ENCODE peak calls at places on chromosomes 7 and 10, in five cellular contexts. X, H, C, P and U are unnamed samples. For H3K9me3, H3K27me3 and H3K4me1, the result is how much of the 10 kb centered on the place peaks cover.

GRCh38 chr10:29736325-29737208 is 101.8 kb upstream of the SVIL start:
- DNase-seq in X (no peak), H (peak), C (peak), P (peak), U (peak)

GRCh38 chr10:75926763-75927162 is 495.3 kb downstream of the LRMDA start:
- DNase-seq in X (peak), H (no peak), C (peak), P (no peak), U (peak)

GRCh38 chr10:45181483-45181882 is 133.9 kb downstream of the OR13A1 start:
- DNase-seq in X (no peak), H (peak), C (peak), P (peak), U (no peak)

GRCh38 chr7:11726251-11727155 is 105.5 kb downstream of the THSD7A start:
- DNase-seq in X (no peak), H (peak), C (peak), P (no peak), U (no peak)

GRCh38 chr7:98826811-98827231 is 43.0 kb downstream of the TMEM130 start:
- DNase-seq in X (no peak), H (peak), C (peak), P (no peak), U (peak)

GRCh38 chr7:31027161-31027965 is 24.7 kb upstream of the ADCYAP1R1 start:
- DNase-seq in X (no peak), H (peak), C (peak), P (no peak), U (no peak)

GRCh38 chr10:113712755-113713154 is 33.0 kb downstream of the CASP7 start:
- DNase-seq in X (no peak), H (no peak), C (no peak), P (no peak), U (no peak)

GRCh38 chr7:47763063-47763974 is 181.4 kb upstream of the TNS3 start:
- DNase-seq in X (no peak), H (no peak), C (no peak), P (no peak), U (no peak)

GRCh38 chr10:101112799-101113594 is 18.1 kb upstream of the TLX1 start:
- DNase-seq in X (no peak), H (no peak), C (no peak), P (no peak), U (no peak)

GRCh38 chr10:35375091-35375765 is 38.9 kb downstream of the CCNY start:
- DNase-seq in X (no peak), H (no peak), C (no peak), P (no peak), U (no peak)

GRCh38 chr10:70931168-70931805 is 42.9 kb upstream of the PCBD1 start:
- DNase-seq in X (no peak), H (no peak), C (no peak), P (no peak), U (no peak)

GRCh38 chr7:121510858-121511482 is 114.9 kb upstream of the FAM3C start:
- DNase-seq in X (no peak), H (no peak), C (no peak), P (no peak), U (no peak)

GRCh38 chr10:26621889-26622681 is 75.4 kb upstream of the PDSS1 start:
- DNase-seq in X (no peak), H (no peak), C (peak), P (peak), U (peak)

GRCh38 chr7:155962191-155962967 is 150.1 kb upstream of the SHH start:
- DNase-seq in X (peak), H (no peak), C (peak), P (no peak), U (peak)

GRCh38 chr7:156640949-156641485 is 443 bp downstream of the RNF32 start:
- DNase-seq in X (peak), H (peak), C (peak), P (no peak), U (no peak)

GRCh38 chr7:106143711-106144347 is 31.7 kb upstream of the SYPL1 start:
- DNase-seq in X (no peak), H (no peak), C (no peak), P (no peak), U (no peak)

DNA sequence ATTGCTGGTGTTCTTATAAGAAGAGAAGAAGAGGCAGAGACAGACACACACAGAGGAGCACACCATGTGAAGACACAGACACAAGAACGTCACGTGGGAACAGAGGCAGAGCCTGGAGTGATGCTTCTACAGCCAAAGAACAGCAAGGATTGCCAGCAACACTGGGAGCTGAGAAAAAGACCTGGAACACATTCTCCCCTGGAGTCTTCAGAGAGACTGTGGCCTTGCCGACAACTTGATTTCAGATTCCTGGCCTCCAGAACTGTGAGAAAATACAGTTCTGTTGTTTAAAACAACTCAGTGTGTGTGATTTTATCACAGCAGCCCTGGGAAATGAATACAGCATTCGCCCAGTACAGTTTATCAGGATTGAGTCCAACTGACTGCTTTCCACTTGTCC is 92.1 kb downstream of the ZNF783 start:
- DNase-seq in X (no peak), H (no peak), C (no peak), P (no peak), U (no peak)
- H3K9me3 ChIP-seq in X (under half), H (under half), C (under half), P (under half), U (under half)

GRCh38 chr7:128913856-128914565 is 3.5 kb upstream of the KCP start:
- DNase-seq in X (no peak), H (no peak), C (peak), P (peak), U (no peak)
- H3K27me3 ChIP-seq in X (under half), H (half or more), C (half or more), P (half or more), U (under half)

GRCh38 chr10:65183236-65183635 is 1662.0 kb downstream of the REEP3 start:
- DNase-seq in X (no peak), H (no peak), C (no peak), P (no peak), U (no peak)
- H3K4me1 ChIP-seq in X (under half), H (under half), C (under half), P (under half), U (under half)

DNA sequence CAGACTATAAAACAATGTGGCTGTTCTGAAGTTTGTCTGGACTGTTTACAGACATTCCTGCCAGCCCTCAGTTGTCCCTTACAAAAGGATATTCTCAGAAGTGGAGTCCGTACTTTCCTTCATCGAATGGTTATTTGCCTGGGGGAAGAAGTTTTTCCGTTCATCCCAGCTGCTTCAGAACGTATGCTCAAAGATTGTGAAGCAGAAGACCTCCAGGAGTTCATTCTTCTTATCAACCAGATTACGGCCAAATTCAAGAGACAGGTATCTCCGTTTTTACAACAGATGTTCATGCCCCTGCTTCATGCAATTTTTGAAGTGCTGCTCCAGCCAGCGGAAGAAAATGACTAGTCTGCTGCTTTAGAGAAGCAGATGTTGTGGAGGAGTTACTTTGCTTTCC is 174.3 kb upstream of the NUPR2 start:
- DNase-seq in X (no peak), H (no peak), C (no peak), P (no peak), U (no peak)
- H3K9me3 ChIP-seq in X (under half), H (under half), C (under half), P (under half), U (under half)

GRCh38 chr10:121291376-121291775 is 306.9 kb downstream of the FGFR2 start:
- DNase-seq in X (no peak), H (no peak), C (no peak), P (no peak), U (no peak)

GRCh38 chr10:121291828-121292227 is 306.4 kb downstream of the FGFR2 start:
- DNase-seq in X (no peak), H (no peak), C (no peak), P (no peak), U (no peak)

GRCh38 chr10:121289800-121290199 is 308.4 kb downstream of the FGFR2 start:
- DNase-seq in X (no peak), H (no peak), C (no peak), P (no peak), U (no peak)

GRCh38 chr10:121288864-121289659 is 309.2 kb downstream of the FGFR2 start:
- DNase-seq in X (no peak), H (no peak), C (no peak), P (no peak), U (no peak)

GRCh38 chr10:121290674-121291073 is 307.6 kb downstream of the FGFR2 start:
- DNase-seq in X (no peak), H (no peak), C (no peak), P (no peak), U (no peak)
- H3K27me3 ChIP-seq in X (under half), H (under half), C (under half), P (under half), U (under half)